ENCODE peak calls at places on chromosomes 7 and 10, in seven cellular contexts. L, V, E, A, N, O and C are unnamed samples.

GRCh38 chr10:28326516-28327493 is 23.9 kb upstream of the MPP7 start:
- DNase-seq in O (no peak), V (peak; percentile 37), N (peak; percentile 30), E (peak; percentile 63), A (peak; percentile 36), L (no peak), C (peak; percentile 43)

GRCh38 chr7:44398953-44399574 is 73.7 kb upstream of the CAMK2B start:
- DNase-seq in O (no peak), L (no peak), N (no peak), E (peak; percentile 59), V (no peak), A (no peak), C (no peak)

GRCh38 chr7:67022501-67022900 is 25.9 kb downstream of the TYW1 start:
- DNase-seq in O (no peak), N (no peak), V (no peak), A (no peak), E (no peak), L (no peak), C (no peak)

GRCh38 chr7:87447251-87447650 is 28.2 kb downstream of the ABCB4 start:
- DNase-seq in O (no peak), A (no peak), L (no peak), N (no peak), E (no peak), V (no peak), C (no peak)

GRCh38 chr10:57657164-57657765 is 610.4 kb downstream of the IPMK start:
- DNase-seq in L (peak; percentile 54), E (peak; percentile 39), V (peak; percentile 55), A (peak; percentile 71), O (peak; percentile 70), N (peak; percentile 78), C (peak; percentile 80)

GRCh38 chr10:48605786-48606529 is 1.1 kb upstream of the ARHGAP22 start:
- DNase-seq in O (no peak), A (no peak), N (no peak), E (peak; percentile 76), L (no peak), V (peak; percentile 47), C (no peak)

GRCh38 chr10:48449501-48450232 is 143.2 kb downstream of the MAPK8 start:
- DNase-seq in L (no peak), E (no peak), V (no peak), N (no peak), O (no peak), A (no peak), C (no peak)

GRCh38 chr10:36534471-36535002 is 590.9 kb upstream of the ANKRD30A start:
- DNase-seq in V (peak; percentile 87), L (no peak), E (peak; percentile 95), N (peak; percentile 23), O (no peak), A (no peak), C (peak; percentile 11)

GRCh38 chr10:58464956-58465355 is 47.7 kb upstream of the BICC1 start:
- DNase-seq in A (peak; percentile 50), O (no peak), E (no peak), L (no peak), V (no peak), N (no peak), C (peak; percentile 38)

DNA sequence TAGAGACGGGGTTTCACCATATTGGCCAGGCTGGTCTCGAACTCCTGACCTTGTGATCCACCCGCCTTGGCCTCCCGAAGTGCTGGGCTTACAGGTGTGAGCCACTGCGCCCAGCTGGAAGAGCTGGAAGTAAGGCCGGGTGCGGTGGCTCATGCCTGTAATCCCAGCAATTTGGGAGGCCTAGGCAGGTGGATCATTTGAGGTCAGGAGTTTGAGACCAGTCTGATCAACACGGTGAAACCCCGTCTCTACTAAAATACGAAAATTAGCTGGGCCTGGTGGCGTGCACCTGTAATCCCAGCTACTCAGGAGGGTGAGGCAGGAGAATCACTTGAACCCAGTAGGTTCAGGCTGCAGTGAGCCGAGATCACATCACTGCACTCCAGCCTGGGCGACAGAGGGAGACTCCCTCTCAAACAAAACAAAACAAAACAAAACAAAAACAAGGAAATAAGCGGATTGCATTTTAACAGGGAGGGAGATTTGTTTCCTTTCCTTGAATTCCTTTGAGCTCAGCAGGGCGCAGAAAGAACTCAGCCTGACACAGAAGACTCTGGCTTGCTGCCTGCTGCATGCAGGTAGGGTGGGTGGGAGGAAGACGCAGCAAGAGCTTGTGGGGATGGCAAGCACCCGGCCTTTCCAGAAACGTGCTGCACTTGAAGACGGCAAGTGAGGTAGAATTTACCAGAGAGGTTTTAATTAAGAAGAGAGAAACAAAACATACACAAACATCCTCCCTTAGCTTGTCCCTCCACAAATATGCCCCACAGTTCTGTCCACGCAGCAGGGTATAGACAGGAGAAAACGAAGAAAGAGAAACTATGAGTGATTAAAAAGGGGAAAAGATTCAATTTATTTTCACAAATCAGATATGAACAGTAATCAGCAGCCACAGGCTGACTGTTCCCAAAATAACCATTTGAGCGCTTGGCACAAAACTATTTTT is 148.0 kb downstream of the RNF216 start:
- DNase-seq in A (peak; percentile 79), O (no peak), N (no peak), E (no peak), V (no peak), L (no peak), C (peak; percentile 73)
- H3K23ac ChIP-seq in A (no peak overlapping the region), O (no peak overlapping the region), N (no peak overlapping the region), E (peak overlapping the region; percentile 22), V (no peak overlapping the region), L (no peak overlapping the region), C (peak overlapping the region; percentile 74)

GRCh38 chr10:62159357-62159756 is 109.3 kb downstream of the RTKN2 start:
- DNase-seq in O (no peak), N (peak; percentile 79), A (no peak), E (no peak), V (no peak), L (no peak), C (no peak)
- H3K18ac ChIP-seq in O (no peak overlapping the region), N (no peak overlapping the region), A (no peak overlapping the region), E (no peak overlapping the region), V (no peak overlapping the region), L (no peak overlapping the region), C (no peak overlapping the region)

GRCh38 chr10:121134711-121135110 is 283.5 kb downstream of the WDR11 start:
- DNase-seq in E (no peak), L (no peak), O (no peak), A (no peak), V (no peak), N (no peak), C (no peak)

GRCh38 chr10:121135512-121135911 is 284.4 kb downstream of the WDR11 start:
- DNase-seq in E (no peak), V (no peak), O (no peak), A (no peak), N (no peak), L (no peak), C (no peak)

GRCh38 chr10:121138112-121138860 is 287.1 kb downstream of the WDR11 start:
- DNase-seq in L (no peak), N (no peak), V (no peak), A (no peak), O (no peak), E (no peak), C (no peak)

GRCh38 chr10:121132278-121132672 is 281.1 kb downstream of the WDR11 start:
- DNase-seq in V (no peak), O (no peak), N (no peak), L (no peak), E (no peak), A (no peak), C (no peak)

DNA sequence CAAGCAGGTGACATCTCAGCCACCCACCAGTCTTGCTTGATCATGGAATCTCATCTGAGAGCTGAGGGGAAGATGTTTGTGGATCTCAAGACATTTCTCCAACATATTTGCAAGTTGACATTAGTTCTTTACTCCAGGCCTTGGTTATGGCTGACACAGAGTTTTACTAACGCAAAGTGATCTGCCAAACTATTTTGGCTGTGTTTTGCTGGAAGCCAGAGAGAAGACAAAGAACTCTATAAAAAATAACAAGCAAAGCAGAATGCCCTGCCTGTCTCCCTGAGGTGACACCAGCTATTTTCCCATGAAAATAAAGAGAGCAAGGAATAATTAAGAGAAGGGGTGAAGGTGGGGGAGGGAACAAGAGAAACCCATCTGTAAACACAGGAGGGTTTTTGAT is 286.4 kb downstream of the WDR11 start:
- DNase-seq in V (no peak), L (no peak), E (no peak), N (no peak), O (no peak), A (no peak), C (no peak)
- H3K23ac ChIP-seq in V (no peak overlapping the region), L (no peak overlapping the region), E (no peak overlapping the region), N (no peak overlapping the region), O (no peak overlapping the region), A (no peak overlapping the region), C (no peak overlapping the region)

DNA sequence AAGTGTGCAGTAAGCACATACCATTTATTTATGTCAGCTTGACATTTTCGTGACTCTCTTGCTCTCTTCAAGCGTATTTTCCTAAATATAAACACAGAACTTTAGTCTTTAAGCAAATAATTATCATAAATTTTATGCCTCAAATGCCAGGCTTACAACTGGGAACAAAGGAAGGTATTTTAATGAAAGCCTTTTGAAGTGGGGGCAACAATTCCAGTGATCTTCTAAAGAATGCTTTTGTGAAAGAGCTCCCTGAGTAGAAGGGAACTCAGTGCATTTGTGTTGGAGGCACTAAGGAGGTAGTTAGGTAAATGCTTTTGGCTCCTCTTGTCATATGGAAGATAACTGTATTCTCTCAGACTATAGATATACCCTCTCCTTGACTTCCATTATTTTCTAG is 104.9 kb downstream of the VPS50 start:
- DNase-seq in L (no peak), E (no peak), N (peak; percentile 11), O (peak; percentile 65), A (no peak), V (no peak), C (peak; percentile 32)
- H3K18ac ChIP-seq in L (no peak overlapping the region), E (no peak overlapping the region), N (no peak overlapping the region), O (no peak overlapping the region), A (no peak overlapping the region), V (no peak overlapping the region), C (no peak overlapping the region)

DNA sequence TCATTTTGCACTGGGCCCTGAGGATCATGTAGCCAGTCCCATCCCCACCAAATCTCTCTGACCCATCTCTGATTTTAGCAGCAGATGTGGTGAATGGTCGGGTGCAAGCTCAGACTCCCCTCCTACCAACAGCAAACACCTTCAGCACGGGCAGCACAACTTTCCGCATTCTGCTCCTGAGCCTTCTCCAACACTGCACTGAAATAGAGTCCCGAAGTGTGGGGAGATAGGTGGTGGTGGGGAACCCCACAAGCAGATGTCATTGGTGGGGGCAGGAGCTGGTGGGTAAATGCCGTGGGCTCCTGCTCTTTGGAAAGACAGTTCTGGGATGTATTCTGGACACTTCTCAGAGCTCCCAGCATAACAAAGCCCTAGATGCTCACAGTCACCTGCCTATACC is 9.6 kb upstream of the CTBP2 start:
- DNase-seq in L (no peak), A (no peak), E (no peak), V (no peak), N (no peak), O (no peak), C (no peak)
- H3K23ac ChIP-seq in L (no peak overlapping the region), A (no peak overlapping the region), E (no peak overlapping the region), V (no peak overlapping the region), N (no peak overlapping the region), O (no peak overlapping the region), C (no peak overlapping the region)

GRCh38 chr7:65809259-65809981 is 63.5 kb upstream of the VKORC1L1 start:
- DNase-seq in N (no peak), O (no peak), V (no peak), L (no peak), A (no peak), E (no peak), C (no peak)
- H3K18ac ChIP-seq in N (no peak overlapping the region), O (no peak overlapping the region), V (no peak overlapping the region), L (no peak overlapping the region), A (no peak overlapping the region), E (no peak overlapping the region), C (no peak overlapping the region)

GRCh38 chr10:35508647-35509046 is 96.5 kb upstream of the GJD4 start:
- DNase-seq in E (no peak), V (no peak), O (no peak), L (no peak), A (no peak), N (no peak), C (no peak)
- H3K23ac ChIP-seq in E (no peak overlapping the region), V (no peak overlapping the region), O (no peak overlapping the region), L (no peak overlapping the region), A (no peak overlapping the region), N (no peak overlapping the region), C (no peak overlapping the region)

GRCh38 chr7:99588868-99589267 is 9.2 kb upstream of the TMEM225B start:
- DNase-seq in E (no peak), N (no peak), A (no peak), O (no peak), L (no peak), V (no peak), C (no peak)
- H3K18ac ChIP-seq in E (no peak overlapping the region), N (no peak overlapping the region), A (no peak overlapping the region), O (no peak overlapping the region), L (no peak overlapping the region), V (no peak overlapping the region), C (no peak overlapping the region)